ENCODE peak calls at places on chromosomes 5 and 9, in four cellular contexts. One of them, this sample, is unnamed.

GRCh38 chr5:367358-368130 is 46.0 kb downstream of the AHRR start:
- DNase-seq in foreskin keratinocyte: no peak
- DNase-seq in progenitor cell of endocrine pancreas: peak; percentile 6
- DNase-seq in endothelial cell: no peak
- DNase-seq in this sample: no peak

GRCh38 chr5:108255468-108255867 is 126.4 kb downstream of the FBXL17 start:
- DNase-seq in endothelial cell: no peak
- DNase-seq in foreskin keratinocyte: no peak
- DNase-seq in progenitor cell of endocrine pancreas: no peak
- DNase-seq in this sample: no peak

GRCh38 chr5:6505415-6505763 is 56.7 kb downstream of the UBE2QL1 start:
- DNase-seq in endothelial cell: no peak
- DNase-seq in progenitor cell of endocrine pancreas: no peak
- DNase-seq in foreskin keratinocyte: no peak
- DNase-seq in this sample: no peak

GRCh38 chr9:130453487-130453886 is 8.7 kb downstream of the ASS1 start:
- DNase-seq in endothelial cell: no peak
- DNase-seq in progenitor cell of endocrine pancreas: no peak
- DNase-seq in foreskin keratinocyte: no peak
- DNase-seq in this sample: peak; percentile 93

GRCh38 chr5:88884435-88884877 is 1.5 kb upstream of the MEF2C start:
- DNase-seq in progenitor cell of endocrine pancreas: no peak
- DNase-seq in foreskin keratinocyte: no peak
- DNase-seq in endothelial cell: no peak
- DNase-seq in this sample: peak; percentile 27

GRCh38 chr9:68458918-68459317 is 81.8 kb downstream of the TMEM252 start:
- DNase-seq in foreskin keratinocyte: no peak
- DNase-seq in progenitor cell of endocrine pancreas: no peak
- DNase-seq in endothelial cell: no peak
- DNase-seq in this sample: no peak

GRCh38 chr9:137679695-137680305 is 61.0 kb downstream of the EHMT1 start:
- DNase-seq in progenitor cell of endocrine pancreas: no peak
- DNase-seq in endothelial cell: no peak
- DNase-seq in foreskin keratinocyte: no peak
- DNase-seq in this sample: no peak

GRCh38 chr9:136081113-136081825 is 13.8 kb downstream of the NACC2 start:
- DNase-seq in foreskin keratinocyte: no peak
- DNase-seq in endothelial cell: no peak
- DNase-seq in progenitor cell of endocrine pancreas: no peak
- DNase-seq in this sample: peak; percentile 37

GRCh38 chr5:142716963-142717362 is 31.1 kb upstream of the FGF1 start:
- DNase-seq in endothelial cell: peak; percentile 68
- DNase-seq in progenitor cell of endocrine pancreas: peak; percentile 14
- DNase-seq in foreskin keratinocyte: peak; percentile 24
- DNase-seq in this sample: peak; percentile 62

GRCh38 chr5:133830281-133830680 is 138.1 kb downstream of the C5orf15 start:
- DNase-seq in endothelial cell: no peak
- DNase-seq in progenitor cell of endocrine pancreas: no peak
- DNase-seq in foreskin keratinocyte: no peak
- DNase-seq in this sample: no peak

GRCh38 chr5:57650360-57651069 is 167.9 kb upstream of the ACTBL2 start:
- DNase-seq in endothelial cell: peak; percentile 9
- DNase-seq in foreskin keratinocyte: peak; percentile 50
- DNase-seq in progenitor cell of endocrine pancreas: no peak
- DNase-seq in this sample: peak; percentile 68

GRCh38 chr9:102974530-102974929 is 20.6 kb upstream of the CYLC2 start:
- DNase-seq in foreskin keratinocyte: peak; percentile 10
- DNase-seq in progenitor cell of endocrine pancreas: no peak
- DNase-seq in endothelial cell: no peak
- DNase-seq in this sample: no peak

GRCh38 chr9:91273853-91274552 is 87.7 kb downstream of the AUH start:
- DNase-seq in progenitor cell of endocrine pancreas: no peak
- DNase-seq in foreskin keratinocyte: peak; percentile 23
- DNase-seq in endothelial cell: no peak
- DNase-seq in this sample: no peak

GRCh38 chr9:125992557-125992956 is 245.4 kb downstream of the PBX3 start:
- DNase-seq in endothelial cell: no peak
- DNase-seq in foreskin keratinocyte: no peak
- DNase-seq in progenitor cell of endocrine pancreas: no peak
- DNase-seq in this sample: no peak

GRCh38 chr5:56346044-56346710 is 113.0 kb upstream of the ANKRD55 start:
- DNase-seq in foreskin keratinocyte: no peak
- DNase-seq in endothelial cell: no peak
- DNase-seq in progenitor cell of endocrine pancreas: no peak
- DNase-seq in this sample: no peak

GRCh38 chr9:95776131-95776530 is 99.4 kb upstream of the ERCC6L2 start:
- DNase-seq in progenitor cell of endocrine pancreas: no peak
- DNase-seq in endothelial cell: no peak
- DNase-seq in foreskin keratinocyte: no peak
- DNase-seq in this sample: no peak

GRCh38 chr5:176534640-176535039 is 2.6 kb downstream of the RNF44 start:
- DNase-seq in endothelial cell: no peak
- DNase-seq in foreskin keratinocyte: no peak
- DNase-seq in progenitor cell of endocrine pancreas: no peak
- DNase-seq in this sample: no peak

GRCh38 chr5:176535101-176535654 is 2.0 kb downstream of the RNF44 start:
- DNase-seq in endothelial cell: no peak
- DNase-seq in foreskin keratinocyte: no peak
- DNase-seq in progenitor cell of endocrine pancreas: no peak
- DNase-seq in this sample: no peak

GRCh38 chr5:176532795-176533194 is 4.4 kb downstream of the RNF44 start:
- DNase-seq in endothelial cell: no peak
- DNase-seq in progenitor cell of endocrine pancreas: no peak
- DNase-seq in foreskin keratinocyte: no peak
- DNase-seq in this sample: no peak

GRCh38 chr5:176533390-176533789 is 3.8 kb downstream of the RNF44 start:
- DNase-seq in endothelial cell: no peak
- DNase-seq in progenitor cell of endocrine pancreas: no peak
- DNase-seq in foreskin keratinocyte: no peak
- DNase-seq in this sample: no peak

DNA sequence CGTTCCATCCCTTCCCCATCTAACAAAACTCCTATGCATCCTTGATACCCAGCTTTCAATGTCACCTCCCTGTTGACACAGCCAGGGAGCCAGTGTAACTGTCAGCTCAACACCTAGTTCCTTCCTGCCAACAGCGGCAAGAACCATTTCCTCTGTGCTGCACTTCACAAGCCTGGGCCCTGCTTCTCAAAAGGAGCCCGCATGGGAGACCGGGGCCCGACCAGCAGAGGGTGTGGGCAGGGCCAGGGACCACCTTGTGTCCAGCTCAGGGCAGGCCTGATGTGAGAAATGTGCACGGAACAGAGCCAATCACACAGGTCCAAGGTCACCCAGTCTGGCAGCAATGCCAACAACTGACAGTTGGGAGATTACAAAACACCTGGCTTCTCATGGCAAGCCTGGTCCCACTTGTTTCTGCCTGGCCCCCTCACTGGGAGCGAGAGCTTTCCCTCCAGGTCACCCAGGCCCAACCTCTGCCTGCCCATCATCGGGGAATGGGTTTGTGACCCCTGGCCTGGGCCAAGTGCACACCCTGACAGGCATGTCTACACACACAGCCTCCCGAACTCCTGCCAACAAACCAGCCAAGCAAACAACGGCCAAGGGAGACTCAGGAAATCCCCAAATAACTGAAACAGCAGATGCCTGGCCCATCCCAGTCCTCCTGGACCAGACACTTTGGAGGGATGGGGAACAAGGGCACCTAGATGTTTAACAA is 3.1 kb downstream of the RNF44 start:
- DNase-seq in progenitor cell of endocrine pancreas: no peak
- DNase-seq in endothelial cell: no peak
- DNase-seq in foreskin keratinocyte: no peak
- DNase-seq in this sample: peak; percentile 31
- TF ChIP-seq CTCF in progenitor cell of endocrine pancreas: no peak
- TF ChIP-seq CTCF in endothelial cell: no peak
- TF ChIP-seq CTCF in foreskin keratinocyte: no peak
- TF ChIP-seq CTCF in this sample: no peak

DNA sequence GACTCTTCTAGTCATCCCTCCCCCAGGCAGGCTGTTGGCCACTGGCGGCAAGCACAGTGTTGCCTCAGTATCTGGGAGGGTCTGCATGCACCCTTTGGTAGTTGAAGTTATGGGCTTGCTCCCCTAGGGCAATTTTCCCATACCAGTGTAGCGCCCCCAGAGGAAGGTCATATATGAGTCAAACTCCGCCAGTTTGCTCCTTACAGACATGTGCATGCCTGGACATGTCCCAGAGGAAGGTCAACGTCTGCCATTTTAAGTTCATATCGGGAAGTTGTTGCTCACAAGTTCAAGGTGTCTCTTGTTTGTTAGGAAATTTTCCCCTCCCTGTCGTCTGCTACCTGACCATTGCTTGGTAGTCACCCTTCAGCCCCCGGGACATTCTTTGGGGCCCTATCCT is 51.3 kb upstream of the MROH2B start:
- DNase-seq in foreskin keratinocyte: no peak
- DNase-seq in endothelial cell: no peak
- DNase-seq in progenitor cell of endocrine pancreas: no peak
- DNase-seq in this sample: no peak
- TF ChIP-seq CTCF in foreskin keratinocyte: no peak
- TF ChIP-seq CTCF in endothelial cell: no peak
- TF ChIP-seq CTCF in progenitor cell of endocrine pancreas: no peak
- TF ChIP-seq CTCF in this sample: no peak

DNA sequence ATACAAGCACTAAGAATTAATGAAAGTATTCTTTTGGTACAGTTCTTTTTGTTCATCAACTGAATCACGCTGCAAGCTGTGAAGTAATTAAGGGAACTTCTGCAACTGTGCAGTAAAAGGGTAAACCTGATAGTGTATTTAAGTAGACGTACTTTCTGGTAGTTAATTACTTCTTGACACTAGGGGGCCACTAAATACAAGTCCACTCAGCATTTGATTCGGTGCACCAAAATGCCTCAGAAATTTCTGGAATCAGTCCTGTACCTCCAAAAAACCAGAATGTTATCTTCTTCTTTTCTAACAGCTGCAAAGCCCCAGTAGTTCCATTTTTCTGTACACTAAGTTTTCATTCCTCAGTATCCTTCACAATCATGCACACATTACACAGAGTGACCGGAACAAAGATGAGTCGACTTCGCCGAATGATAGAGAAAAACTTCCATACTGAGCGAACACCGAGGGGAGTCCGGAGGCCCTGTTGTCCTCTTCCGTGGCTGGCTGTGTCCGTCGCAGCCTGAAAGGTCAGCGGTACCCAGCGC is 500 bp downstream of the GFM2 start:
- DNase-seq in endothelial cell: no peak
- DNase-seq in progenitor cell of endocrine pancreas: no peak
- DNase-seq in foreskin keratinocyte: no peak
- DNase-seq in this sample: peak; percentile 20
- TF ChIP-seq CTCF in endothelial cell: peak; percentile 69
- TF ChIP-seq CTCF in progenitor cell of endocrine pancreas: peak; percentile 49
- TF ChIP-seq CTCF in foreskin keratinocyte: peak; percentile 72
- TF ChIP-seq CTCF in this sample: peak; percentile 55

DNA sequence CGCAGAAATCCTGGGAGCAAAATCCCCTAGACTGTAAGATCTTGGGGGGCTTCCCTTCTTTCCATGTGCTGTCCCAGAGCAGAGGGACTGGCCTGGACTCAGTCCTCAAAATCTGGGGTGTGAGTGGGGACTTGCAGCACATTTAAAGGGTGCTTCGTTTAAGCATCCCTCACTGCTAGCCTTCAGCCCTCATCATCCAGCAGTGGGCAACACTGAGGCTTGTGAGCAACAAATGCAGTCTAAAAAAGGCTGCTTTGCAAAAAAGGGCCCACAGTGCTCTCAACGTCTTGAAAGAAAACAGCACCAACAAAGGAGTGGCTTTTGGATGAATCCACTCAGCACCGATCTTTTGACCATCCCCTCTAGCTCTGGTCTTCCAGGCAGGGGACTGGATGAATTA is 128.3 kb upstream of the TBC1D2 start:
- DNase-seq in endothelial cell: no peak
- DNase-seq in foreskin keratinocyte: no peak
- DNase-seq in progenitor cell of endocrine pancreas: no peak
- DNase-seq in this sample: no peak
- TF ChIP-seq CTCF in endothelial cell: no peak
- TF ChIP-seq CTCF in foreskin keratinocyte: peak; percentile 17
- TF ChIP-seq CTCF in progenitor cell of endocrine pancreas: no peak
- TF ChIP-seq CTCF in this sample: peak; percentile 33